ENCODE peak calls at places on chromosomes 4 and X, in six cellular contexts. Z, P, W, K, J and T are unnamed samples.

GRCh38 chrX:71251456-71251973 is 2.4 kb downstream of the ZMYM3 start:
- DNase-seq in P (no peak), W (no peak), K (no peak), J (no peak), Z (no peak), T (no peak)

GRCh38 chrX:619451-619811 is 11.2 kb upstream of the SHOX start:
- DNase-seq in W (no peak), P (no peak), Z (no peak), K (no peak), J (no peak), T (no peak)

GRCh38 chr4:159006202-159006601 is 96.7 kb upstream of the RAPGEF2 start:
- DNase-seq in K (no peak), J (no peak), W (no peak), P (peak; percentile 88), Z (peak; percentile 11), T (no peak)

GRCh38 chr4:40301592-40301991 is 33.5 kb upstream of the CHRNA9 start:
- DNase-seq in W (peak; percentile 85), Z (no peak), K (no peak), P (no peak), J (no peak), T (no peak)

GRCh38 chr4:20652226-20652836 is 47.9 kb upstream of the PACRGL start:
- DNase-seq in K (no peak), J (no peak), W (no peak), Z (no peak), P (no peak), T (peak; percentile 7)

GRCh38 chr4:37889849-37890500 is 909 bp upstream of the TBC1D1 start:
- DNase-seq in K (no peak), Z (no peak), W (no peak), J (no peak), P (no peak), T (no peak)

GRCh38 chrX:114635986-114636385 is 52.1 kb downstream of the HTR2C start:
- DNase-seq in P (no peak), K (no peak), J (no peak), W (no peak), Z (no peak), T (no peak)

GRCh38 chrX:110143454-110144210 is 140.7 kb downstream of the TMEM164 start:
- DNase-seq in Z (no peak), P (no peak), K (no peak), W (no peak), J (no peak), T (no peak)

GRCh38 chr4:119585771-119586170 is 42.8 kb downstream of the PDE5A start:
- DNase-seq in K (no peak), P (no peak), W (no peak), J (no peak), Z (no peak), T (no peak)

GRCh38 chr4:47954679-47955078 is 40.3 kb upstream of the NFXL1 start:
- DNase-seq in Z (no peak), J (no peak), P (no peak), W (no peak), K (peak; percentile 11), T (no peak)

GRCh38 chr4:7399433-7400234 is 35.1 kb downstream of the PSAPL1 start:
- DNase-seq in P (no peak), Z (no peak), W (no peak), J (no peak), K (no peak), T (no peak)

GRCh38 chr4:1530356-1530755 is 124.1 kb upstream of the NKX1-1 start:
- DNase-seq in P (no peak), K (no peak), W (no peak), J (no peak), Z (no peak), T (no peak)

GRCh38 chr4:3657917-3658913 is 108.0 kb upstream of the ADRA2C start:
- DNase-seq in K (no peak), Z (no peak), W (no peak), J (no peak), P (no peak), T (no peak)

GRCh38 chrX:85108165-85108564 is 104.5 kb downstream of the APOOL start:
- DNase-seq in J (no peak), K (no peak), Z (no peak), P (no peak), W (no peak), T (no peak)

GRCh38 chr4:8916251-8916913 is 44.7 kb upstream of the HMX1 start:
- DNase-seq in P (no peak), K (peak; percentile 1), W (no peak), Z (no peak), J (no peak), T (peak; percentile 14)

GRCh38 chrX:39729834-39730670 is 367.7 kb downstream of the BCOR start:
- DNase-seq in P (no peak), J (no peak), W (no peak), Z (no peak), K (peak; percentile 67), T (peak; percentile 81)

GRCh38 chrX:70907900-70908299 is 611 bp downstream of the TEX11 start:
- DNase-seq in P (no peak), J (no peak), W (no peak), K (no peak), Z (no peak), T (no peak)

GRCh38 chrX:40262641-40263560 is 165.1 kb upstream of the BCOR start:
- DNase-seq in Z (no peak), P (peak; percentile 8), J (peak; percentile 22), K (no peak), W (no peak), T (no peak)

GRCh38 chrX:110244951-110245480 is 72.9 kb downstream of the AMMECR1 start:
- DNase-seq in K (no peak), Z (no peak), W (no peak), P (no peak), J (no peak), T (no peak)

GRCh38 chr4:184983660-184984356 is 34.5 kb upstream of the HELT start:
- DNase-seq in W (peak; percentile 24), J (peak; percentile 25), P (peak; percentile 42), K (peak; percentile 47), Z (peak; percentile 26), T (peak; percentile 74)

GRCh38 chrX:39802906-39803305 is 294.9 kb downstream of the BCOR start:
- DNase-seq in Z (no peak), W (no peak), K (no peak), P (no peak), J (no peak), T (no peak)

GRCh38 chrX:21691512-21692018 is 33.4 kb upstream of the KLHL34 start:
- DNase-seq in J (no peak), K (no peak), W (no peak), P (no peak), Z (no peak), T (peak; percentile 9)

GRCh38 chr4:124727331-124727730 is 14.8 kb upstream of the ANKRD50 start:
- DNase-seq in W (no peak), Z (no peak), J (no peak), K (no peak), P (no peak), T (no peak)

GRCh38 chr4:157014621-157015591 is 43.3 kb upstream of the PDGFC start:
- DNase-seq in K (no peak), W (no peak), J (no peak), P (no peak), Z (no peak), T (no peak)

GRCh38 chr4:37542749-37543148 is 143.4 kb downstream of the RELL1 start:
- DNase-seq in W (no peak), J (no peak), K (no peak), P (no peak), Z (no peak), T (no peak)

GRCh38 chrX:47956016-47956415 is 47.8 kb downstream of the ZNF182 start:
- DNase-seq in Z (no peak), J (no peak), K (no peak), W (no peak), P (no peak), T (no peak)

GRCh38 chrX:56802921-56803848 is 74.1 kb downstream of the NBDY start:
- DNase-seq in P (peak; percentile 39), W (peak; percentile 77), J (peak; percentile 55), Z (no peak), K (peak; percentile 29), T (peak; percentile 55)

GRCh38 chr4:138243369-138243768 is 1.2 kb upstream of the SLC7A11 start:
- DNase-seq in P (no peak), Z (no peak), K (no peak), J (no peak), W (no peak), T (no peak)
- TF ChIP-seq MYC in P (no peak), Z (no peak), K (no peak), J (no peak), W (no peak), T (no peak)

GRCh38 chr4:80128941-80129340 is 55.9 kb upstream of the ANTXR2 start:
- DNase-seq in Z (no peak), J (peak; percentile 22), P (no peak), W (no peak), K (no peak), T (peak; percentile 42)

GRCh38 chr4:80124246-80125211 is 51.5 kb upstream of the ANTXR2 start:
- DNase-seq in J (no peak), Z (no peak), P (no peak), K (no peak), W (no peak), T (peak; percentile 39)

GRCh38 chr4:80127870-80128419 is 54.9 kb upstream of the ANTXR2 start:
- DNase-seq in K (no peak), W (no peak), Z (no peak), P (no peak), J (no peak), T (no peak)

GRCh38 chr4:80126435-80126834 is 53.4 kb upstream of the ANTXR2 start:
- DNase-seq in W (no peak), K (no peak), J (peak; percentile 40), Z (no peak), P (no peak), T (peak; percentile 45)

GRCh38 chr4:80125252-80126177 is 52.5 kb upstream of the ANTXR2 start:
- DNase-seq in P (no peak), J (peak; percentile 65), Z (no peak), K (peak; percentile 58), W (no peak), T (peak; percentile 86)
- TF ChIP-seq MYC in P (no peak), J (no peak), Z (no peak), K (no peak), W (no peak), T (no peak)

DNA sequence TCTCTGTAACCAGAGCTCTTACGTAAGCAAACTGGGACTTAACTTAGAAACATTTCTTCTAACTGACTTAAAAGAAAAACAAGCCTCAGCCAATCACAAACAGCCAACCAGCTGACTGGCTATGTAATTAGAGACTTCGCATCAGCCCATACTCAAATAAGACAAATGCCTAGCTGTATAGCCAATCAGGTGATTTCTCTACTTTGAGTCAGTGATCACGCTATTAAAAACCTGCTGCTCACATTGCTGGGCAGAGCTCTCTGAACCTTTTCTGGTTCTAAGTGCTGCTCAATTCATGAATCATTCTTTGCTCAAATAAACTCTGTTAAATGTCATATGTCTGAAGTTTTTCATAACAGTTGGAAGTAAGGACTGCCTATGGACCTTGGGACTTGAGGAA is 9.9 kb upstream of the SMIM10L2A start:
- DNase-seq in K (peak; percentile 4), Z (no peak), W (no peak), P (no peak), J (no peak), T (peak; percentile 17)
- TF ChIP-seq MYC in K (no peak), Z (no peak), W (no peak), P (no peak), J (no peak), T (no peak)

DNA sequence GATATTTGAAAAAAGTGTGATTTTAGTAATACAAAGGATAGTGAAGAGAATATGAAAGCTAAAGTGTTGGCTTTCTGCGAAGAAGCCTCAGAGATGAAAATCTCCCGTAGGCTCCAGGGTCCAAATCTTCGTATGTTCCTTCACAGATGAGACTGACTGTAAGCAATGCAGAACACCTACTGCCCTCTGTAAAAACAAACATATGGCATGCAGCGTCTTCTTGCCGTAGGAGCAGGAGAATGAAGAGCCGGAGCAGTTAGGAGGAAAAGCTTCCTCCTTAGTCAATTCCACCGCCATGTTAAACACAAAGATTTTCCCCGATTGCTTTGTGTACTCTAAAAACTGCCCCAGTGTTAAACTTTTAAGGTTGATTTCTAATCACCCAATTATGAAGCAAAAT is 22.5 kb downstream of the RWDD4 start:
- DNase-seq in W (no peak), K (no peak), P (no peak), Z (peak; percentile 36), J (peak; percentile 44), T (no peak)
- TF ChIP-seq MYC in W (no peak), K (no peak), P (no peak), Z (no peak), J (no peak), T (no peak)